ENCODE peak calls at places on chromosomes 16 and 17, in four cellular contexts. S is CD4-positive, alpha-beta T cell; C is RWPE1; A is kidney. P is an unnamed sample.

GRCh38 chr17:13647551-13647950 is 45.8 kb upstream of the HS3ST3A1 start:
- DNase-seq in S (no peak), C (no peak), A (no peak), P (no peak)

GRCh38 chr17:12627177-12627629 is 38.5 kb upstream of the MYOCD start:
- DNase-seq in S (no peak), C (peak), A (no peak), P (peak)

GRCh38 chr17:72648702-72649101 is 443.8 kb downstream of the SLC39A11 start:
- DNase-seq in S (no peak), C (no peak), A (no peak), P (no peak)

GRCh38 chr17:46995841-46996571 is 17.0 kb upstream of the RPRML start:
- DNase-seq in S (no peak), C (peak), A (peak), P (peak)

GRCh38 chr17:73972901-73973300 is 230.6 kb upstream of the RPL38 start:
- DNase-seq in S (no peak), C (no peak), A (no peak), P (no peak)

GRCh38 chr17:14396542-14396941 is 95.7 kb downstream of the HS3ST3B1 start:
- DNase-seq in S (no peak), C (no peak), A (no peak), P (no peak)

GRCh38 chr16:89764711-89765201 is 43.4 kb downstream of the ZNF276 start:
- DNase-seq in S (no peak), C (no peak), A (no peak), P (no peak)

GRCh38 chr17:49557204-49558024 is 18.3 kb upstream of the NXPH3 start:
- DNase-seq in S (no peak), C (no peak), A (no peak), P (no peak)

GRCh38 chr16:11121083-11121482 is 134.9 kb downstream of the SOCS1 start:
- DNase-seq in S (no peak), C (no peak), A (no peak), P (no peak)

DNA sequence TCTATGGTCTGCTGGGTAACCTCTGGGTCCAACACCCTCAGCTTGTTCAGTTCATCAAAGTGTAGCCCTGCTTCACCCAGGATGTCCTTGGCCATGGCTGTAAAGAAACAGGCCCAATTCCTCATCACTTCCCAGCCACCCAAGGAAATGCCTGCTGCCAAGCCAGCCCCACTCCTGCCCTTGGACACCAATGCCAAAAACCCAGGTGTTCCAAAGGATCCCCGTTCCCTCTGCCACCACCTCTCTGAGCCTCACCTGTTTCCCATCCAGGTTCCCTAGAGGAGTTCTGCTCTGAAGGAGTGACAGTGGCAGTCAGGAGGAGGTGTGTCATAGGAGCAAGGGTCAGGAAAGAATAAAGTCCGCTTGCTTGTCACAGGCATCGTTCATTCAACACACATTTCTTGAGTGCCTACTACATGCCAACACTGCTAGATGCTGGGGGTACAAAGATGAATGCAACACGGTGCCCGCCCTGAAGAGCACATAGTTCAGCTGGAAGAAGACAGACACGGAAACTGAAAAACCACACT is 3.3 kb downstream of the IFT20 start:
- DNase-seq in S (no peak), C (no peak), A (no peak), P (no peak)
- H3K27ac ChIP-seq in S (no peak), C (peak), A (no peak), P (no peak)

DNA sequence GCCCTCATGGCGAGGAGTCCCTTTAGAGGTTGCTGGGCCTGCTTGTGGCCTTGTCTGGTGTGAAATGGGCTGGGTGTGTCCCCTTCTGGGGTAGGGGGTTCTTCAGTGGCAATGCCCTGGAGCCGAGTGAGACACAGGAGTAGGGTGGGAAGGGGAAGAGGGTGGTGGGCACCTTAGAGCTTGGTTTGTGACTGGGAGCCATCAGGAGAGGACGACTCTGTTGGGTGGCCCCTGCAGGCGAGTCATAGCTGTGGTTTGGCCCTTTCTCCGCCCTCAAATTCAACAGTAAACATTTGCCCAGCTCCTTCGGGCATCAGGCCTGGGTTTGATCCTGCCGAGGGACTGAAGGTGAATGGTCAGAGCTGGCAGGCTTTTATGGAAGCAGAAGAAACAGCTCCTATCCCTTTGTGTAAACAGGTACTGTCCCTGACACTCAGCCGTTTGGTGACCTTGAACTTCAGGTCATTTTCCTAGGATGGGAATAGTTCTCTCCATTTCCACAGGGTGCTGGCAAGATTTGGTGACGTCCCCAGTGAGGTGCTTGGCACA is 2.9 kb downstream of the E4F1 start:
- DNase-seq in S (no peak), C (no peak), A (no peak), P (no peak)
- H3K27ac ChIP-seq in S (no peak), C (peak), A (no peak), P (no peak)

DNA sequence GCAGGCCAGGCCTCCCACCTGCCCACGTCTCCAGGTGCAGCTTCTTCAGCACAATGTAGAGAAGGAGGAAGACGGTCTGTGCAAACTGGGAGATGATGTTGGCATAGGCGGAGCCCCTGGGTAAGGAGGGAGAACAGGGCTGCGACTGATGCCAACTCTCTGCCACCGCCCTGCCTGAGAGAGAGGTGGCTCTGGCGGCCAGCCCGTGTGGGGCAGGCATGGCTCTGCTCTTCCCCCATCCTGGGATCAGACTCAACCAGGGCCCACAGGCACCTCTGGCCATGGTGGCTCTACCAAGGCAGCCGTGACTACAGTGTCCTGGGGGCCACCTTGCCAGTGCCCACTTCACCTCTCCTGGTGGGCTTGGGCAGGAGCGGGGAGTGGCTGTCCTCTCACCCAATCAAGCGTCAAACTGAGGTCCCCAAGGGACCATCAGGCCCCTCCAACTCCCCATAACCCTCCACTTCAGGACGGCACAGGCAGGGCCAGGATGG is 8.6 kb downstream of the SLC47A2 start:
- DNase-seq in S (no peak), C (no peak), A (no peak), P (no peak)
- H3K27ac ChIP-seq in S (no peak), C (peak), A (no peak), P (peak)

GRCh38 chr17:54085020-54085419 is 262.3 kb downstream of the KIF2B start:
- DNase-seq in S (no peak), C (no peak), A (no peak), P (no peak)
- H3K27ac ChIP-seq in S (no peak), C (no peak), A (no peak), P (no peak)

GRCh38 chr17:76714822-76715461 is 4.2 kb upstream of the MXRA7 start:
- DNase-seq in S (peak), C (no peak), A (no peak), P (no peak)

GRCh38 chr17:76718516-76718915 is 7.8 kb upstream of the MXRA7 start:
- DNase-seq in S (no peak), C (no peak), A (no peak), P (no peak)

GRCh38 chr17:76716146-76716833 is 5.5 kb upstream of the MXRA7 start:
- DNase-seq in S (no peak), C (no peak), A (no peak), P (no peak)

GRCh38 chr17:76715462-76715830 is 4.7 kb upstream of the MXRA7 start:
- DNase-seq in S (no peak), C (no peak), A (no peak), P (no peak)

DNA sequence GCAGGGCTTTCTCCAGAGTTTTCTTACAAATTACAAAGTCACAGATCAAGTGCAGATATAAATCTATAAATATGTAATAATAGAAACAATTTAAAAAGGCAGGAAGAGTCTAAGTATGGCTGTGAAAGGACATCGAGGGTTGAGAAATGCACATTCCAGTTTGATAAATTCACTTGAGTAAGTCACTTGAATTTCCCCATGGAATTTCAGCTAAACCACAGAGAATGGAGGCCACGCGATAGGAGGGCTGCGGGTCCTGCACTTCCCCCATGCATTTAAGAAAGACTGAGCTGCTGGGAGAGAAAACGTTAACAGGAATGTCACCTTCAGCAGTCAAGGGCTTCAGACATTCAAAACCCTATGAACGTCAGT is 6.1 kb upstream of the MXRA7 start:
- DNase-seq in S (no peak), C (no peak), A (no peak), P (no peak)
- H3K27ac ChIP-seq in S (no peak), C (peak), A (no peak), P (peak)

GRCh38 chr16:67396159-67396774 is 3.0 kb upstream of the TPPP3 start:
- DNase-seq in S (no peak), C (peak), A (peak), P (no peak)
- H3K27ac ChIP-seq in S (no peak), C (peak), A (peak), P (no peak)

DNA sequence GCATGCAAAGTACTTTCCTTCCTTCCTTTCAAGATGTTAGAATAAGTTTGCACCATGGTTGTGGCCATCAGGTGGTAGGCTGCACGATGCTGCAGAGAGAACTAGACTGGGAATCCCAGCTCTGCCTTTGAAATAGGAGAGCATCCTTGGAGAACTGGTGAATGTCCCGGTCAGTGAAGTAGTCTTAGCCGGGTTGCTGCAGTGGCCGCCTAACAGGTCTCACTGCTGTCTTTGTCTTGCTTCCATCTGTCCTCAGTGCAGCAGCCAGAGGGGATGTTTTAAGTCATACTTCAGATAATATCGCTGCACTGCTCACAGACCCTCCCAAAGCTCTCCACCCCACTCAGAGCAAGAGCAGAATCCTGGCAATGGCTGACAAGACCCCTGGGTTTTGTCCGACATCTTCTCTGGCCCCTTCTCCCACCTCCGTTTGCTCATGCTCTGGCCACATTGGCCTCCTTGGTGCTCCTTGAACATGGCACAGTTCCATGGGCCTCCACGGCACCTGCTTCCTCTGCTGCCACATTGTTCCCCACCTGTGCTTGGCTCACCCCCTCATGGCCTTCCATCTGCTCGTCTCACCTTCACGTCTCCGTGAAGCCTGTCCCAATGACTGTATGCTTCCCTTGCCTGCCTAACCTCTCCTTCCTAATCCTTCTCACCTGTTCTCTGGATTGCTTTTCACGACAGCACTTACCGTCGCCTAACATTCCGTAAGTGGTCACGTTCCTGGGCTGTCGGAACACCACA is 439.8 kb downstream of the UTP18 start:
- DNase-seq in S (no peak), C (no peak), A (no peak), P (no peak)
- H3K27ac ChIP-seq in S (no peak), C (no peak), A (no peak), P (no peak)

GRCh38 chr17:83081561-83082201 is 2.3 kb downstream of the METRNL start:
- DNase-seq in S (no peak), C (no peak), A (peak), P (no peak)

GRCh38 chr17:83083368-83084201 is 4.2 kb downstream of the METRNL start:
- DNase-seq in S (peak), C (peak), A (no peak), P (no peak)

GRCh38 chr17:83082899-83083367 is 3.5 kb downstream of the METRNL start:
- DNase-seq in S (no peak), C (no peak), A (no peak), P (no peak)

GRCh38 chr17:83080641-83081560 is 1.5 kb downstream of the METRNL start:
- DNase-seq in S (no peak), C (no peak), A (no peak), P (no peak)

GRCh38 chr17:83082435-83082834 is 3.0 kb downstream of the METRNL start:
- DNase-seq in S (no peak), C (no peak), A (no peak), P (no peak)
- H3K27ac ChIP-seq in S (no peak), C (peak), A (peak), P (peak)